ENCODE peak calls at places on chromosomes 6 and 20, in seven cellular contexts. P, B, Y, W, Q, N and U are unnamed samples.

GRCh38 chr6:139588076-139588639 is 213.7 kb upstream of the CITED2 start:
- DNase-seq in P (no peak), B (peak), Y (peak), W (no peak), Q (no peak), N (peak), U (peak)

GRCh38 chr20:59777814-59778575 is 155.4 kb downstream of the SYCP2 start:
- DNase-seq in P (no peak), B (no peak), Y (no peak), W (no peak), Q (no peak), N (no peak), U (no peak)

GRCh38 chr20:41872986-41873385 is 254.8 kb upstream of the CHD6 start:
- DNase-seq in P (no peak), B (no peak), Y (no peak), W (no peak), Q (no peak), N (no peak), U (no peak)

GRCh38 chr6:55250400-55250799 is 76.1 kb downstream of the HCRTR2 start:
- DNase-seq in P (no peak), B (no peak), Y (no peak), W (no peak), Q (no peak), N (no peak), U (no peak)

GRCh38 chr6:166341464-166341863 is 881 bp downstream of the SFT2D1 start:
- DNase-seq in P (no peak), B (no peak), Y (no peak), W (no peak), Q (no peak), N (no peak), U (no peak)

GRCh38 chr6:26155066-26155925 is 68.1 kb downstream of the HFE start:
- DNase-seq in P (peak), B (peak), Y (no peak), W (no peak), Q (no peak), N (peak), U (no peak)

GRCh38 chr6:90025418-90026089 is 131.3 kb downstream of the GJA10 start:
- DNase-seq in P (no peak), B (peak), Y (no peak), W (no peak), Q (no peak), N (no peak), U (no peak)

GRCh38 chr6:77926198-77926752 is 273.4 kb downstream of the MEI4 start:
- DNase-seq in P (no peak), B (no peak), Y (no peak), W (no peak), Q (no peak), N (no peak), U (no peak)

GRCh38 chr6:10412165-10412947 is 2.5 kb downstream of the TFAP2A start:
- DNase-seq in P (no peak), B (peak), Y (peak), W (no peak), Q (no peak), N (peak), U (no peak)

GRCh38 chr6:35343092-35343834 is 905 bp downstream of the PPARD start:
- DNase-seq in P (no peak), B (peak), Y (no peak), W (no peak), Q (no peak), N (peak), U (peak)

GRCh38 chr20:51752343-51752951 is 15.7 kb downstream of the ATP9A start:
- DNase-seq in P (no peak), B (peak), Y (no peak), W (no peak), Q (no peak), N (no peak), U (no peak)

GRCh38 chr6:6841571-6841970 is 253.1 kb downstream of the LY86 start:
- DNase-seq in P (no peak), B (no peak), Y (no peak), W (no peak), Q (no peak), N (peak), U (no peak)

GRCh38 chr6:137223370-137224131 is 4.4 kb upstream of the IFNGR1 start:
- DNase-seq in P (no peak), B (no peak), Y (no peak), W (no peak), Q (no peak), N (peak), U (peak)